ENCODE peak calls at places on chromosomes 4 and X, in six cellular contexts. P, C, L, K, F and I are unnamed samples.

GRCh38 chr4:71004281-71004851 is 10.9 kb downstream of the DCK start:
- DNase-seq in P (no peak), C (no peak), L (no peak), K (no peak), F (no peak), I (peak)

GRCh38 chrX:150625107-150625506 is 56.7 kb downstream of the MTM1 start:
- DNase-seq in P (no peak), C (no peak), L (no peak), K (no peak), F (no peak), I (no peak)

GRCh38 chrX:16671005-16671404 is 21.0 kb downstream of the S100G start:
- DNase-seq in P (peak), C (peak), L (peak), K (peak), F (no peak), I (peak)

GRCh38 chr4:141132689-141133145 is 552 bp downstream of the RNF150 start:
- DNase-seq in P (no peak), C (no peak), L (no peak), K (no peak), F (no peak), I (no peak)

GRCh38 chrX:153966841-153967535 is 4.6 kb downstream of the HCFC1 start:
- DNase-seq in P (no peak), C (no peak), L (no peak), K (no peak), F (no peak), I (no peak)

GRCh38 chrX:24079405-24079804 is 24.6 kb downstream of the EIF2S3 start:
- DNase-seq in P (no peak), C (no peak), L (peak), K (no peak), F (no peak), I (no peak)

GRCh38 chr4:107994894-107995293 is 5.2 kb downstream of the HADH start:
- DNase-seq in P (no peak), C (no peak), L (no peak), K (no peak), F (no peak), I (no peak)

GRCh38 chr4:77711469-77711868 is 105.8 kb downstream of the CXCL13 start:
- DNase-seq in P (no peak), C (no peak), L (no peak), K (no peak), F (no peak), I (no peak)

GRCh38 chr4:47222276-47222675 is 190.9 kb downstream of the GABRB1 start:
- DNase-seq in P (no peak), C (no peak), L (peak), K (no peak), F (no peak), I (no peak)

GRCh38 chr4:174230148-174230547 is 53.3 kb downstream of the FBXO8 start:
- DNase-seq in P (no peak), C (no peak), L (no peak), K (no peak), F (no peak), I (no peak)

GRCh38 chr4:145154573-145154972 is 25.8 kb downstream of the OTUD4 start:
- DNase-seq in P (peak), C (peak), L (no peak), K (no peak), F (no peak), I (peak)

GRCh38 chr4:48947731-48948130 is 38.3 kb upstream of the CWH43 start:
- DNase-seq in P (no peak), C (no peak), L (no peak), K (peak), F (no peak), I (no peak)

GRCh38 chr4:88216395-88216794 is 58.0 kb upstream of the ABCG2 start:
- DNase-seq in P (no peak), C (no peak), L (no peak), K (no peak), F (no peak), I (peak)

GRCh38 chr4:1722551-1723071 is 1.3 kb downstream of the TACC3 start:
- DNase-seq in P (no peak), C (no peak), L (peak), K (no peak), F (no peak), I (no peak)
- TF ChIP-seq MYC in P (no peak), C (no peak), L (no peak), K (no peak), F (no peak), I (no peak)

DNA sequence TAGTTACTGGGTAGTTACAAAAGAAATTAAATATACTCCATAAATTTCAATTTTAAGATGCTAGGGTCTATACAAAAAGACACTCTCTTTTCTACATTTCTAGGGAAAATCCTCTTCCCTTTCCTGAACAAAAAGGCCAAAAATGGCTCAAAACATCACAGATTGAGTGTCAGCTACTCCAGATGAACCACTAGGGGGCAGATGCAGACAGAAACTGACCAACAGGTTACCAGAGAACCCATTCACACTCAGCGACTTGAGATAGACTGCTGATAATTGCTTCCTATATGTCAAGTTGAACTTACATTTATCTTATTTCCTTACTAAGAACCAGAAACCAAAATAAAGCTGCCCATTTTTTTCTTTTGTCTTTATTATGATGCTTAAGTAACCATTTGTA is 83.4 kb upstream of the MID1IP1 start:
- DNase-seq in P (peak), C (peak), L (peak), K (peak), F (no peak), I (peak)
- TF ChIP-seq MYC in P (no peak), C (no peak), L (no peak), K (no peak), F (no peak), I (no peak)

GRCh38 chrX:77087529-77088169 is 359.5 kb upstream of the FGF16 start:
- DNase-seq in P (peak), C (peak), L (no peak), K (no peak), F (no peak), I (peak)
- TF ChIP-seq MYC in P (no peak), C (no peak), L (no peak), K (no peak), F (no peak), I (no peak)

GRCh38 chrX:136049608-136050007 is 64.4 kb downstream of the SLC9A6 start:
- DNase-seq in P (no peak), C (no peak), L (no peak), K (no peak), F (no peak), I (no peak)
- TF ChIP-seq MYC in P (no peak), C (no peak), L (no peak), K (no peak), F (no peak), I (no peak)

GRCh38 chr4:151961456-151961855 is 200.6 kb upstream of the GATB start:
- DNase-seq in P (no peak), C (no peak), L (no peak), K (no peak), F (no peak), I (no peak)

GRCh38 chr4:151967074-151967473 is 206.3 kb upstream of the GATB start:
- DNase-seq in P (no peak), C (no peak), L (no peak), K (no peak), F (no peak), I (no peak)

GRCh38 chr4:151957163-151957562 is 196.4 kb upstream of the GATB start:
- DNase-seq in P (no peak), C (no peak), L (no peak), K (no peak), F (no peak), I (peak)

GRCh38 chr4:151960449-151961246 is 199.8 kb upstream of the GATB start:
- DNase-seq in P (no peak), C (no peak), L (no peak), K (no peak), F (no peak), I (no peak)

DNA sequence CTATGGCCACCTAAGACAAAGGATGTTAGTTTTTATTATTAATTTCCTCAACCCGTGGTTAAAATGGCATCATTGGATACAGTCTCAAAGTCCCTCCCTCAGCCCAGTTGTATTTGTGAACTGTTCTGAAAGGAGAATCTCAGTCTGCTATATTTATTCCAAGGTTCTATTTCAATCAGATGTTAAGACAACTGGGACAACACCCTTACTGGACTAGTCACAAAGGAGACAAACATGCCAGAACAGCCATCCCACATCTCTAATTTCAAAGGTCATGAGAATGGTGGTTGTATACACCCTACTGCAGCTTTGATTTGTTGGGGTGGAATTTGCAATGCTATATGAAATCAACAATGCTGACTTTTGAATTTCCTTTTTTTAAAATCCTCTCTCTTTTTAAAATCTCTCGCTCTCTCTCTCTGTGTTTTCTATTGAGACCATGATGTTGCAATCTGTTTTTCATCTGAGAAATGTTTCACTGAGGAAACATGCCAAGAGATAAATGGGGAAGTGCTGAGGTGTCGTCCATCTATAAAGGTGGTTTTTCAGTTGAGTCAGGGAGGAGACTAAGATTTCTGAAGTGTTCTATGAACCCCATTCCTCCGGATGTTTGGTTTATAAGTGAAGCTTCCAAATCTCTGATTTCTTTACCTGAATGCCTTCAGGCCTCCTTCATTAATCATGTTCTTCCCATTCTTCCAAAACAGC is 201.5 kb upstream of the GATB start:
- DNase-seq in P (no peak), C (no peak), L (peak), K (no peak), F (no peak), I (no peak)
- TF ChIP-seq MYC in P (no peak), C (no peak), L (no peak), K (no peak), F (no peak), I (no peak)

GRCh38 chrX:101488796-101489195 is 3.5 kb downstream of the ARMCX4 start:
- DNase-seq in P (no peak), C (no peak), L (no peak), K (no peak), F (no peak), I (no peak)

GRCh38 chrX:101483705-101484104 is 1.6 kb upstream of the ARMCX4 start:
- DNase-seq in P (no peak), C (no peak), L (no peak), K (no peak), F (no peak), I (no peak)

GRCh38 chrX:101482296-101482695 is 3.0 kb upstream of the ARMCX4 start:
- DNase-seq in P (no peak), C (no peak), L (no peak), K (no peak), F (no peak), I (no peak)

DNA sequence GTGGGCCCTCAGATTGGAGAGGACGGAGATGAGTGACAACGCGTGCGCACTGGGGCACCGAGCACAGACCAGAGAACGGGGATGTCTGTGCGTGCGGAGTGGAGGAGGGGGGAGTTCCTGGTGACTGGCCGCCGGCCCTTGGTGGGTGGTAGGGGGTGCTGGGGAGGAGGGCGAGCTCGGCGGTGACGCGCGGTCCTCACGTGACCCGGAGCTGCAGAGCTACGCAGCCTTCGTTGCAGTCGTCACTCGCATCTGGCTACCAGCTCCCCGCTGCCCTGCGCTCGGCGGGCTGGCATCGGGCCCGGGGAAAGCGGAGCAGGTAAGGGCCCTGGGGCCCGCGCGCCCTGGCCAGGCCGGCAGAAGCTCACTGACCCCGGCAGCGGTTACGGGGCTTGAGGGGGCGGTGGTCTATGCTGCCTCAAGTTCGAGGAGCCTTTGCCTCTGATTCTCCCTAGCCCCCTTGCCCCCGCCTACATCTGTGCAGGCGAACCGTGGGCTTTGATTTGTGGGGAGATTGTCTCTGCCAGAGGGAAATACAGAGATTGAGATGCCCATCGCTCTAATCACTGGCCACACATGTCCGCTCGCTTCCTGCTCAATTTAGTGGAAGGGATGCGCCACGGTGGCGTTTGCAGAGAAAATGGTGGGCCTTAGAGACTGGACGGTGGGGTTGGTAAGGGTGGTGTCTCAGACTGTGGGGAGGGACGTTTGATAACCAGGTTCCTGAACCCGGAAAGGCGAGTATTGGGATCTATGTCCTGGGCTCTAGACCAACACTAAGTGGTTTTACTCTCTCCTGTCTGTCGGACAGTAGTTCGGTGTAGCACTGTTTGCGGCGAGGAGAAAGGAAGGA is at the start of gene ARMCX4:
- DNase-seq in P (peak), C (no peak), L (no peak), K (no peak), F (no peak), I (no peak)
- TF ChIP-seq MYC in P (no peak), C (no peak), L (no peak), K (no peak), F (no peak), I (no peak)

DNA sequence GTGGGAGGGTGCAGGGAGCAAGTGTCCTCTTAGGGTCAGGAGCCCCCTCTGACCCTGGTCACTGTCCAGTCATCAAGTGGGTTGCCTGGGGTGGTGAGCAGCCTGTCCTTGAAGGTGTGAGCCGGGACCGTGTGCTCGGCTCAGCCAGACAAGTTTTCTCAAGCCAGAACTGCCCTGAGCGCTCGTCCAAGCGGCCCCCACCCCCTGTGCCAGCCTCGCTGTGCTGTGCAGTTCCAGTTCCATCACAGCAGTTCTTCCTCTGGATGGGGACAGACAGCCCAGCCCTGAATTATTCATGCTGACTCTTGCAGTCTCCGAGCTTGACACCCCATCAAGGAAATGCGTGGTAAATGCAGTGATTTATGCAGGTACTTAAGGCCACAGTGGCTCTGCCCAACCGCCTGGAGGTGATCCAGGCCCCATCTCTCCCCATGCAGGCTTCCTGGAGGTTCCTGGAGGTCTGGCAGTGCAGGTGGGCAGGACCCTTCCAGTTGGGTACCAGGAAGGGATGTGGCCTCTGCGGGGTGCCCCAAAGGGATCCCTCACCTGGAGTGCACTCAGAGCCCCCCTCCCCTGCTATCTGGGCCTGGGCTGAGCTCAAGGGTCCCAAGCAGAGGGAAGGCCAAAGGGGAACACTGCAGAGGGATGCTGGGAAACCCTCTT is 44.7 kb upstream of the HMX1 start:
- DNase-seq in P (no peak), C (no peak), L (peak), K (no peak), F (no peak), I (no peak)
- TF ChIP-seq MYC in P (no peak), C (no peak), L (no peak), K (no peak), F (no peak), I (no peak)

GRCh38 chr4:2261110-2261852 is 628 bp downstream of the MXD4 start:
- DNase-seq in P (peak), C (peak), L (peak), K (peak), F (no peak), I (no peak)
- TF ChIP-seq MYC in P (no peak), C (no peak), L (no peak), K (peak), F (no peak), I (peak)